ENCODE peak calls at places on chromosomes 6 and 20, in eight cellular contexts. Q, X, T, A, F, P, Z and L are unnamed samples.

GRCh38 chr20:30963591-30963990 is 293.9 kb upstream of the DEFB115 start:
- DNase-seq in Q (no peak), X (no peak), T (no peak), A (no peak), F (no peak), P (no peak), Z (no peak), L (no peak)

GRCh38 chr20:62545271-62545670 is 69.5 kb upstream of the GATA5 start:
- DNase-seq in Q (no peak), X (no peak), T (no peak), A (no peak), F (no peak), P (no peak), Z (no peak), L (no peak)

GRCh38 chr20:45843506-45843905 is 9.9 kb downstream of the SNX21 start:
- DNase-seq in Q (no peak), X (no peak), T (no peak), A (no peak), F (no peak), P (no peak), Z (no peak), L (no peak)

GRCh38 chr6:41182069-41183034 is 18.6 kb downstream of the TREML2 start:
- DNase-seq in Q (peak; percentile 33), X (no peak), T (peak; percentile 64), A (peak; percentile 52), F (no peak), P (no peak), Z (peak; percentile 44), L (peak; percentile 26)

GRCh38 chr20:9839626-9840025 is 750 bp upstream of the PAK5 start:
- DNase-seq in Q (no peak), X (no peak), T (no peak), A (no peak), F (no peak), P (no peak), Z (no peak), L (no peak)

GRCh38 chr20:36574278-36575065 is 1.1 kb downstream of the TGIF2 start:
- DNase-seq in Q (peak; percentile 36), X (no peak), T (peak; percentile 62), A (peak; percentile 72), F (peak; percentile 73), P (peak; percentile 25), Z (peak; percentile 71), L (no peak)

GRCh38 chr20:22584922-22585785 is 782 bp upstream of the FOXA2 start:
- DNase-seq in Q (no peak), X (peak; percentile 82), T (no peak), A (no peak), F (peak; percentile 66), P (no peak), Z (peak; percentile 69), L (no peak)

GRCh38 chr20:62363920-62364851 is 2.9 kb downstream of the LAMA5 start:
- DNase-seq in Q (no peak), X (no peak), T (no peak), A (no peak), F (peak; percentile 54), P (no peak), Z (no peak), L (no peak)

GRCh38 chr6:139349464-139350020 is 24.9 kb downstream of the CITED2 start:
- DNase-seq in Q (no peak), X (peak; percentile 24), T (no peak), A (no peak), F (no peak), P (no peak), Z (no peak), L (no peak)

GRCh38 chr20:31403886-31404285 is 2.1 kb downstream of the DEFB121 start:
- DNase-seq in Q (no peak), X (no peak), T (no peak), A (no peak), F (no peak), P (no peak), Z (no peak), L (no peak)

GRCh38 chr20:19071902-19072498 is 140.4 kb upstream of the SLC24A3 start:
- DNase-seq in Q (no peak), X (no peak), T (no peak), A (no peak), F (no peak), P (no peak), Z (no peak), L (no peak)

GRCh38 chr6:112286010-112286409 is 31.6 kb upstream of the LAMA4 start:
- DNase-seq in Q (no peak), X (no peak), T (no peak), A (no peak), F (no peak), P (peak; percentile 18), Z (no peak), L (no peak)

GRCh38 chr6:102766946-102767345 is 1373.4 kb downstream of the GRIK2 start:
- DNase-seq in Q (no peak), X (no peak), T (peak; percentile 44), A (no peak), F (no peak), P (no peak), Z (no peak), L (no peak)

GRCh38 chr6:33962673-33963072 is 158.9 kb upstream of the MLN start:
- DNase-seq in Q (no peak), X (no peak), T (no peak), A (no peak), F (no peak), P (no peak), Z (no peak), L (no peak)

GRCh38 chr20:46230811-46231282 is 77.5 kb downstream of the CDH22 start:
- DNase-seq in Q (no peak), X (no peak), T (peak; percentile 17), A (no peak), F (no peak), P (no peak), Z (peak; percentile 62), L (no peak)

GRCh38 chr20:891121-892080 is 24.7 kb downstream of the ANGPT4 start:
- DNase-seq in Q (no peak), X (no peak), T (no peak), A (peak; percentile 32), F (peak; percentile 20), P (no peak), Z (no peak), L (peak; percentile 26)

GRCh38 chr20:31836853-31837608 is 8.4 kb downstream of the FOXS1 start:
- DNase-seq in Q (no peak), X (no peak), T (peak; percentile 54), A (no peak), F (no peak), P (no peak), Z (no peak), L (no peak)

GRCh38 chr6:27775796-27776184 is 136.4 kb downstream of the OR2B2 start:
- DNase-seq in Q (no peak), X (no peak), T (peak; percentile 21), A (no peak), F (no peak), P (no peak), Z (no peak), L (no peak)

GRCh38 chr20:46260480-46260879 is 47.8 kb downstream of the CDH22 start:
- DNase-seq in Q (no peak), X (no peak), T (no peak), A (peak; percentile 34), F (peak; percentile 90), P (no peak), Z (no peak), L (peak; percentile 52)

GRCh38 chr20:10728873-10729670 is 55.3 kb upstream of the JAG1 start:
- DNase-seq in Q (no peak), X (no peak), T (no peak), A (no peak), F (no peak), P (no peak), Z (no peak), L (no peak)

GRCh38 chr6:22091424-22091948 is 205.3 kb downstream of the PRL start:
- DNase-seq in Q (no peak), X (no peak), T (no peak), A (no peak), F (no peak), P (no peak), Z (no peak), L (no peak)

GRCh38 chr6:138073264-138073663 is 34.0 kb downstream of the PERP start:
- DNase-seq in Q (no peak), X (no peak), T (no peak), A (no peak), F (no peak), P (no peak), Z (no peak), L (no peak)

GRCh38 chr6:14211596-14211961 is 94.0 kb downstream of the CD83 start:
- DNase-seq in Q (peak; percentile 36), X (no peak), T (no peak), A (peak; percentile 85), F (peak; percentile 72), P (peak; percentile 16), Z (peak; percentile 28), L (no peak)

GRCh38 chr6:28203201-28203600 is 21.9 kb upstream of the ZSCAN9 start:
- DNase-seq in Q (no peak), X (no peak), T (no peak), A (no peak), F (no peak), P (no peak), Z (no peak), L (no peak)

GRCh38 chr6:122789862-122790739 is 1.0 kb downstream of the SMPDL3A start:
- DNase-seq in Q (no peak), X (peak; percentile 56), T (peak; percentile 17), A (peak; percentile 74), F (peak; percentile 57), P (no peak), Z (peak; percentile 17), L (peak; percentile 76)

GRCh38 chr20:7171911-7172310 is 404.4 kb downstream of the BMP2 start:
- DNase-seq in Q (no peak), X (no peak), T (no peak), A (no peak), F (no peak), P (no peak), Z (peak; percentile 22), L (no peak)

GRCh38 chr6:105900120-105900937 is 185.8 kb upstream of the PRDM1 start:
- DNase-seq in Q (no peak), X (no peak), T (peak; percentile 50), A (no peak), F (no peak), P (no peak), Z (no peak), L (no peak)

GRCh38 chr20:57656252-57656820 is 36.1 kb upstream of the ZBP1 start:
- DNase-seq in Q (no peak), X (no peak), T (no peak), A (no peak), F (no peak), P (no peak), Z (peak; percentile 17), L (no peak)

GRCh38 chr20:57180954-57181353 is 85.5 kb downstream of the BMP7 start:
- DNase-seq in Q (no peak), X (no peak), T (no peak), A (no peak), F (no peak), P (no peak), Z (no peak), L (no peak)

GRCh38 chr6:27495386-27496135 is 22.7 kb upstream of the ZNF184 start:
- DNase-seq in Q (no peak), X (no peak), T (peak; percentile 87), A (peak; percentile 12), F (no peak), P (peak; percentile 75), Z (no peak), L (peak; percentile 79)

GRCh38 chr20:15584507-15584906 is 988.7 kb downstream of the KIF16B start:
- DNase-seq in Q (no peak), X (no peak), T (no peak), A (no peak), F (no peak), P (no peak), Z (no peak), L (no peak)

GRCh38 chr20:46954490-46955038 is 59.9 kb downstream of the EYA2 start:
- DNase-seq in Q (no peak), X (no peak), T (peak; percentile 98), A (no peak), F (no peak), P (no peak), Z (no peak), L (no peak)

GRCh38 chr6:28947831-28948270 is 24.1 kb upstream of the TRIM27 start:
- DNase-seq in Q (no peak), X (no peak), T (peak; percentile 52), A (no peak), F (no peak), P (no peak), Z (no peak), L (no peak)

GRCh38 chr6:96851858-96852257 is 14.6 kb upstream of the GPR63 start:
- DNase-seq in Q (no peak), X (no peak), T (no peak), A (no peak), F (no peak), P (no peak), Z (no peak), L (no peak)